ENCODE peak calls at places on chromosome 9, in ten cellular contexts. One of them, this sample, is unnamed.

GRCh38 chr9:77807295-77807694 is 159.2 kb upstream of the GNA14 start:
- DNase-seq in heart right ventricle: no peak
- DNase-seq in suprapubic skin: no peak
- DNase-seq in IMR-90: peak; percentile 93
- DNase-seq in AG10803: peak; percentile 98
- DNase-seq in hepatocyte: peak; percentile 64
- DNase-seq in left ventricle myocardium inferior: no peak
- DNase-seq in cardiac muscle cell: peak; percentile 96
- DNase-seq in astrocyte of the spinal cord: peak; percentile 73
- DNase-seq in tibial nerve: no peak
- DNase-seq in this sample: no peak

GRCh38 chr9:88233091-88233490 is 94.8 kb upstream of the SPATA31C2 start:
- DNase-seq in AG10803: no peak
- DNase-seq in astrocyte of the spinal cord: no peak
- DNase-seq in hepatocyte: no peak
- DNase-seq in IMR-90: no peak
- DNase-seq in suprapubic skin: no peak
- DNase-seq in cardiac muscle cell: no peak
- DNase-seq in left ventricle myocardium inferior: no peak
- DNase-seq in tibial nerve: no peak
- DNase-seq in heart right ventricle: no peak
- DNase-seq in this sample: no peak

GRCh38 chr9:128162215-128163026 is 2.4 kb downstream of the BBLN start:
- DNase-seq in left ventricle myocardium inferior: peak; percentile 61
- DNase-seq in suprapubic skin: no peak
- DNase-seq in hepatocyte: no peak
- DNase-seq in tibial nerve: no peak
- DNase-seq in cardiac muscle cell: peak; percentile 28
- DNase-seq in astrocyte of the spinal cord: peak; percentile 25
- DNase-seq in heart right ventricle: peak; percentile 70
- DNase-seq in AG10803: peak; percentile 54
- DNase-seq in IMR-90: no peak
- DNase-seq in this sample: no peak

GRCh38 chr9:111658943-111659342 is 2.5 kb upstream of the GNG10 start:
- DNase-seq in IMR-90: no peak
- DNase-seq in cardiac muscle cell: no peak
- DNase-seq in heart right ventricle: no peak
- DNase-seq in astrocyte of the spinal cord: no peak
- DNase-seq in left ventricle myocardium inferior: no peak
- DNase-seq in tibial nerve: no peak
- DNase-seq in hepatocyte: peak; percentile 10
- DNase-seq in AG10803: no peak
- DNase-seq in suprapubic skin: no peak
- DNase-seq in this sample: no peak

GRCh38 chr9:96418920-96419690 is 935 bp upstream of the ZNF367 start:
- DNase-seq in cardiac muscle cell: peak; percentile 54
- DNase-seq in suprapubic skin: peak; percentile 83
- DNase-seq in tibial nerve: peak; percentile 47
- DNase-seq in left ventricle myocardium inferior: peak; percentile 84
- DNase-seq in hepatocyte: peak; percentile 86
- DNase-seq in AG10803: peak; percentile 50
- DNase-seq in astrocyte of the spinal cord: peak; percentile 54
- DNase-seq in heart right ventricle: peak; percentile 84
- DNase-seq in IMR-90: peak; percentile 13
- DNase-seq in this sample: no peak

GRCh38 chr9:134390537-134390936 is 64.3 kb downstream of the RXRA start:
- DNase-seq in astrocyte of the spinal cord: no peak
- DNase-seq in IMR-90: no peak
- DNase-seq in left ventricle myocardium inferior: no peak
- DNase-seq in suprapubic skin: no peak
- DNase-seq in heart right ventricle: no peak
- DNase-seq in hepatocyte: no peak
- DNase-seq in cardiac muscle cell: no peak
- DNase-seq in tibial nerve: no peak
- DNase-seq in AG10803: no peak
- DNase-seq in this sample: no peak

GRCh38 chr9:1057910-1058309 is 7.8 kb downstream of the DMRT2 start:
- DNase-seq in IMR-90: no peak
- DNase-seq in heart right ventricle: no peak
- DNase-seq in AG10803: peak; percentile 5
- DNase-seq in suprapubic skin: no peak
- DNase-seq in astrocyte of the spinal cord: no peak
- DNase-seq in hepatocyte: no peak
- DNase-seq in left ventricle myocardium inferior: no peak
- DNase-seq in cardiac muscle cell: no peak
- DNase-seq in tibial nerve: no peak
- DNase-seq in this sample: no peak

GRCh38 chr9:33349743-33350142 is 52.6 kb downstream of the AQP7 start:
- DNase-seq in astrocyte of the spinal cord: no peak
- DNase-seq in cardiac muscle cell: no peak
- DNase-seq in suprapubic skin: no peak
- DNase-seq in AG10803: peak; percentile 7
- DNase-seq in left ventricle myocardium inferior: no peak
- DNase-seq in IMR-90: no peak
- DNase-seq in hepatocyte: no peak
- DNase-seq in heart right ventricle: no peak
- DNase-seq in tibial nerve: no peak
- DNase-seq in this sample: no peak

GRCh38 chr9:26677965-26678745 is 214.4 kb downstream of the CAAP1 start:
- DNase-seq in left ventricle myocardium inferior: no peak
- DNase-seq in IMR-90: no peak
- DNase-seq in astrocyte of the spinal cord: peak; percentile 76
- DNase-seq in AG10803: no peak
- DNase-seq in suprapubic skin: no peak
- DNase-seq in heart right ventricle: no peak
- DNase-seq in hepatocyte: no peak
- DNase-seq in tibial nerve: no peak
- DNase-seq in cardiac muscle cell: no peak
- DNase-seq in this sample: no peak

GRCh38 chr9:69943146-69943545 is 100.5 kb upstream of the MAMDC2 start:
- DNase-seq in IMR-90: no peak
- DNase-seq in AG10803: peak; percentile 45
- DNase-seq in cardiac muscle cell: no peak
- DNase-seq in tibial nerve: no peak
- DNase-seq in hepatocyte: no peak
- DNase-seq in left ventricle myocardium inferior: no peak
- DNase-seq in astrocyte of the spinal cord: no peak
- DNase-seq in heart right ventricle: no peak
- DNase-seq in suprapubic skin: no peak
- DNase-seq in this sample: no peak

GRCh38 chr9:137454145-137454505 is 5.0 kb downstream of the NSMF start:
- DNase-seq in IMR-90: no peak
- DNase-seq in left ventricle myocardium inferior: peak; percentile 61
- DNase-seq in tibial nerve: no peak
- DNase-seq in cardiac muscle cell: peak; percentile 31
- DNase-seq in suprapubic skin: no peak
- DNase-seq in AG10803: no peak
- DNase-seq in astrocyte of the spinal cord: no peak
- DNase-seq in hepatocyte: no peak
- DNase-seq in heart right ventricle: peak; percentile 70
- DNase-seq in this sample: no peak

GRCh38 chr9:21968331-21969010 is 25.7 kb downstream of the CDKN2A start:
- DNase-seq in suprapubic skin: peak; percentile 65
- DNase-seq in hepatocyte: peak; percentile 26
- DNase-seq in heart right ventricle: no peak
- DNase-seq in left ventricle myocardium inferior: no peak
- DNase-seq in AG10803: peak; percentile 29
- DNase-seq in IMR-90: no peak
- DNase-seq in astrocyte of the spinal cord: peak; percentile 51
- DNase-seq in cardiac muscle cell: peak; percentile 34
- DNase-seq in tibial nerve: no peak
- DNase-seq in this sample: no peak

GRCh38 chr9:89293014-89293413 is 18.0 kb upstream of the CKS2 start:
- DNase-seq in left ventricle myocardium inferior: no peak
- DNase-seq in IMR-90: no peak
- DNase-seq in suprapubic skin: no peak
- DNase-seq in heart right ventricle: no peak
- DNase-seq in hepatocyte: no peak
- DNase-seq in tibial nerve: no peak
- DNase-seq in astrocyte of the spinal cord: no peak
- DNase-seq in AG10803: no peak
- DNase-seq in cardiac muscle cell: no peak
- DNase-seq in this sample: no peak

GRCh38 chr9:120214331-120214730 is 365.6 kb downstream of the CDK5RAP2 start:
- DNase-seq in suprapubic skin: no peak
- DNase-seq in cardiac muscle cell: no peak
- DNase-seq in hepatocyte: no peak
- DNase-seq in left ventricle myocardium inferior: no peak
- DNase-seq in heart right ventricle: no peak
- DNase-seq in IMR-90: no peak
- DNase-seq in astrocyte of the spinal cord: no peak
- DNase-seq in AG10803: no peak
- DNase-seq in tibial nerve: no peak
- DNase-seq in this sample: no peak

GRCh38 chr9:96158147-96158546 is 143.8 kb downstream of the HSD17B3 start:
- DNase-seq in IMR-90: no peak
- DNase-seq in cardiac muscle cell: no peak
- DNase-seq in left ventricle myocardium inferior: no peak
- DNase-seq in astrocyte of the spinal cord: no peak
- DNase-seq in heart right ventricle: no peak
- DNase-seq in suprapubic skin: no peak
- DNase-seq in hepatocyte: no peak
- DNase-seq in AG10803: no peak
- DNase-seq in tibial nerve: no peak
- DNase-seq in this sample: no peak

GRCh38 chr9:106722051-106722753 is 140.8 kb upstream of the ZNF462 start:
- DNase-seq in AG10803: no peak
- DNase-seq in IMR-90: no peak
- DNase-seq in heart right ventricle: no peak
- DNase-seq in astrocyte of the spinal cord: no peak
- DNase-seq in cardiac muscle cell: peak; percentile 33
- DNase-seq in tibial nerve: no peak
- DNase-seq in left ventricle myocardium inferior: no peak
- DNase-seq in hepatocyte: no peak
- DNase-seq in suprapubic skin: no peak
- DNase-seq in this sample: no peak

GRCh38 chr9:133290751-133291302 is 15.8 kb upstream of the ABO start:
- DNase-seq in suprapubic skin: peak; percentile 34
- DNase-seq in hepatocyte: no peak
- DNase-seq in astrocyte of the spinal cord: no peak
- DNase-seq in AG10803: no peak
- DNase-seq in cardiac muscle cell: no peak
- DNase-seq in heart right ventricle: no peak
- DNase-seq in left ventricle myocardium inferior: no peak
- DNase-seq in tibial nerve: no peak
- DNase-seq in IMR-90: no peak
- DNase-seq in this sample: no peak

GRCh38 chr9:87620727-87621322 is 105.1 kb upstream of the CTSL start:
- DNase-seq in cardiac muscle cell: no peak
- DNase-seq in AG10803: no peak
- DNase-seq in tibial nerve: no peak
- DNase-seq in astrocyte of the spinal cord: no peak
- DNase-seq in heart right ventricle: no peak
- DNase-seq in IMR-90: no peak
- DNase-seq in hepatocyte: no peak
- DNase-seq in left ventricle myocardium inferior: no peak
- DNase-seq in suprapubic skin: no peak
- DNase-seq in this sample: no peak

GRCh38 chr9:93288891-93289883 is 105.2 kb downstream of the WNK2 start:
- DNase-seq in IMR-90: peak; percentile 62
- DNase-seq in tibial nerve: no peak
- DNase-seq in suprapubic skin: no peak
- DNase-seq in left ventricle myocardium inferior: no peak
- DNase-seq in cardiac muscle cell: peak; percentile 45
- DNase-seq in heart right ventricle: no peak
- DNase-seq in astrocyte of the spinal cord: no peak
- DNase-seq in hepatocyte: peak; percentile 78
- DNase-seq in AG10803: no peak
- DNase-seq in this sample: no peak

DNA sequence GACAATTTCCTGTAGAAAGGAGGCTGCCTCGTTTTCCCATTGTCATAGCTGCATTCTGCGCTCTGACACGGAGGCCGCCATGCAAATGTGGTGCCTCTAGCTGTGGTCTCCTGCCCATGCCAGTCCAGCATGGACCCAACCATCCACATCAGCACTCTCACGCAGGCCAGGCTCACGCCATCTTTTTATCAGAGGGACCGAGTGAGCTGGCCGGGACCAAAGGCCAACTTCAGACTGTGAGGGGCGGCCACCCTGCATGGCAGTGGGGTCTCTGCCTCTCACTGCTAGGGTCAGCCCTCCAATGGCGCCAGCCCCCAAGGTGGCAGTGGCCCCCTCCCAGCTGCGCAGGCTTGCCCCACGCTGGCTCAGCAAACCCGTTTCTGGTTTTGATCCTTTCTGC is 131.9 kb upstream of the LMX1B start:
- DNase-seq in suprapubic skin: no peak
- DNase-seq in AG10803: no peak
- DNase-seq in heart right ventricle: no peak
- DNase-seq in tibial nerve: no peak
- DNase-seq in left ventricle myocardium inferior: no peak
- DNase-seq in cardiac muscle cell: no peak
- DNase-seq in hepatocyte: no peak
- DNase-seq in IMR-90: no peak
- DNase-seq in astrocyte of the spinal cord: no peak
- DNase-seq in this sample: no peak
- H3K4me3 ChIP-seq in suprapubic skin: no peak overlapping the region
- H3K4me3 ChIP-seq in AG10803: no peak overlapping the region
- H3K4me3 ChIP-seq in heart right ventricle: no peak overlapping the region
- H3K4me3 ChIP-seq in tibial nerve: no peak overlapping the region
- H3K4me3 ChIP-seq in left ventricle myocardium inferior: no peak overlapping the region
- H3K4me3 ChIP-seq in cardiac muscle cell: no peak overlapping the region
- H3K4me3 ChIP-seq in hepatocyte: no peak overlapping the region
- H3K4me3 ChIP-seq in IMR-90: no peak overlapping the region
- H3K4me3 ChIP-seq in astrocyte of the spinal cord: no peak overlapping the region
- H3K4me3 ChIP-seq in this sample: no peak overlapping the region

GRCh38 chr9:124858330-124859046 is 3.3 kb downstream of the RPL35 start:
- DNase-seq in suprapubic skin: no peak
- DNase-seq in left ventricle myocardium inferior: no peak
- DNase-seq in AG10803: no peak
- DNase-seq in hepatocyte: no peak
- DNase-seq in astrocyte of the spinal cord: no peak
- DNase-seq in heart right ventricle: no peak
- DNase-seq in IMR-90: no peak
- DNase-seq in cardiac muscle cell: no peak
- DNase-seq in tibial nerve: no peak
- DNase-seq in this sample: no peak
- TF ChIP-seq CTCF in suprapubic skin: no peak
- TF ChIP-seq CTCF in left ventricle myocardium inferior: no peak
- TF ChIP-seq CTCF in AG10803: peak; percentile 8
- TF ChIP-seq CTCF in hepatocyte: no peak
- TF ChIP-seq CTCF in astrocyte of the spinal cord: no peak
- TF ChIP-seq CTCF in heart right ventricle: no peak
- TF ChIP-seq CTCF in IMR-90: no peak
- TF ChIP-seq CTCF in cardiac muscle cell: no peak
- TF ChIP-seq CTCF in tibial nerve: no peak
- TF ChIP-seq CTCF in this sample: no peak

GRCh38 chr9:136109351-136110081 is 9.2 kb downstream of the TMEM250 start:
- DNase-seq in suprapubic skin: peak; percentile 91
- DNase-seq in left ventricle myocardium inferior: peak; percentile 92
- DNase-seq in cardiac muscle cell: peak; percentile 95
- DNase-seq in IMR-90: peak; percentile 87
- DNase-seq in tibial nerve: peak; percentile 85
- DNase-seq in hepatocyte: peak; percentile 94
- DNase-seq in heart right ventricle: peak; percentile 94
- DNase-seq in astrocyte of the spinal cord: peak; percentile 90
- DNase-seq in AG10803: peak; percentile 86
- DNase-seq in this sample: no peak
- H3K4me3 ChIP-seq in suprapubic skin: peak overlapping the region; percentile 48
- H3K4me3 ChIP-seq in left ventricle myocardium inferior: peak overlapping the region; percentile 63
- H3K4me3 ChIP-seq in cardiac muscle cell: peak overlapping the region; percentile 26
- H3K4me3 ChIP-seq in IMR-90: peak overlapping the region; percentile 6
- H3K4me3 ChIP-seq in tibial nerve: peak overlapping the region; percentile 47
- H3K4me3 ChIP-seq in hepatocyte: no peak overlapping the region
- H3K4me3 ChIP-seq in heart right ventricle: peak overlapping the region; percentile 45
- H3K4me3 ChIP-seq in astrocyte of the spinal cord: peak overlapping the region; percentile 7
- H3K4me3 ChIP-seq in AG10803: peak overlapping the region; percentile 17
- H3K4me3 ChIP-seq in this sample: no peak overlapping the region

GRCh38 chr9:131739988-131740648 is at the start of gene RAPGEF1:
- DNase-seq in astrocyte of the spinal cord: no peak
- DNase-seq in hepatocyte: peak; percentile 84
- DNase-seq in IMR-90: no peak
- DNase-seq in AG10803: peak; percentile 35
- DNase-seq in heart right ventricle: peak; percentile 83
- DNase-seq in suprapubic skin: no peak
- DNase-seq in cardiac muscle cell: peak; percentile 59
- DNase-seq in tibial nerve: no peak
- DNase-seq in left ventricle myocardium inferior: peak; percentile 76
- DNase-seq in this sample: no peak
- TF ChIP-seq CTCF in astrocyte of the spinal cord: peak; percentile 65
- TF ChIP-seq CTCF in hepatocyte: peak; percentile 84
- TF ChIP-seq CTCF in IMR-90: peak; percentile 99
- TF ChIP-seq CTCF in AG10803: peak; percentile 52
- TF ChIP-seq CTCF in heart right ventricle: peak; percentile 93
- TF ChIP-seq CTCF in suprapubic skin: peak; percentile 89
- TF ChIP-seq CTCF in cardiac muscle cell: peak; percentile 70
- TF ChIP-seq CTCF in tibial nerve: peak; percentile 98
- TF ChIP-seq CTCF in left ventricle myocardium inferior: peak; percentile 88
- TF ChIP-seq CTCF in this sample: peak; percentile 100

This sample was measured in LNCaP clone FGC.